ENCODE peak calls at places on chromosomes 13 and 19, in five cellular contexts. C is CD4-positive, alpha-beta T cell; I is A673; Y is pancreas; U is tibial nerve. X is an unnamed sample.

GRCh38 chr19:35790981-35791813 is 15.8 kb downstream of the ARHGAP33 start:
- DNase-seq in U (no peak), C (no peak), Y (peak; percentile 66), I (no peak), X (no peak)

GRCh38 chr13:113345486-113345885 is 18.4 kb downstream of the GRTP1 start:
- DNase-seq in I (no peak), C (no peak), U (no peak), Y (no peak), X (no peak)

GRCh38 chr13:50685491-50685890 is 158.0 kb downstream of the DLEU7 start:
- DNase-seq in U (peak; percentile 78), I (peak; percentile 79), Y (peak; percentile 61), C (no peak), X (peak; percentile 87)

GRCh38 chr13:30730526-30730925 is 4.8 kb upstream of the ALOX5AP start:
- DNase-seq in C (no peak), U (no peak), Y (no peak), I (no peak), X (no peak)

GRCh38 chr13:94323746-94324408 is 155.6 kb downstream of the DCT start:
- DNase-seq in I (peak; percentile 58), U (no peak), C (peak; percentile 6), Y (no peak), X (no peak)

GRCh38 chr19:19546751-19547162 is 8.7 kb downstream of the CILP2 start:
- DNase-seq in I (no peak), U (no peak), Y (no peak), C (no peak), X (peak; percentile 63)

GRCh38 chr19:41546386-41546789 is 29.6 kb upstream of the CEACAM21 start:
- DNase-seq in C (no peak), U (no peak), Y (no peak), I (no peak), X (no peak)

GRCh38 chr13:71169125-71169524 is 697.9 kb downstream of the DACH1 start:
- DNase-seq in U (no peak), C (no peak), I (no peak), Y (no peak), X (no peak)

GRCh38 chr19:17026041-17026658 is 460 bp downstream of the CPAMD8 start:
- DNase-seq in U (no peak), Y (no peak), I (no peak), C (peak; percentile 6), X (no peak)

GRCh38 chr13:19062801-19063200 is 118.8 kb downstream of the TUBA3C start:
- DNase-seq in C (no peak), U (no peak), Y (no peak), I (no peak), X (no peak)

GRCh38 chr13:84896128-84896527 is 903.1 kb downstream of the SLITRK6 start:
- DNase-seq in U (no peak), C (no peak), I (peak; percentile 77), Y (no peak), X (no peak)

GRCh38 chr13:73440296-73440895 is 381.6 kb downstream of the KLF5 start:
- DNase-seq in Y (no peak), C (no peak), U (no peak), I (peak; percentile 18), X (no peak)

GRCh38 chr13:76516013-76516412 is 370.2 kb downstream of the KCTD12 start:
- DNase-seq in Y (no peak), U (no peak), C (no peak), I (no peak), X (no peak)

GRCh38 chr13:59538512-59538911 is 625.2 kb downstream of the DIAPH3 start:
- DNase-seq in I (no peak), U (no peak), Y (no peak), C (no peak), X (no peak)

GRCh38 chr13:23609414-23610186 is 39.4 kb downstream of the TNFRSF19 start:
- DNase-seq in I (peak; percentile 54), Y (no peak), U (peak; percentile 33), C (no peak), X (no peak)

GRCh38 chr13:24165746-24166145 is 5.2 kb downstream of the SPATA13 start:
- DNase-seq in I (no peak), C (no peak), U (no peak), Y (no peak), X (no peak)

GRCh38 chr19:35882074-35882832 is 13.9 kb downstream of the APLP1 start:
- DNase-seq in I (peak; percentile 82), Y (no peak), U (no peak), C (no peak), X (no peak)

GRCh38 chr19:43790587-43790986 is 9.8 kb upstream of the KCNN4 start:
- DNase-seq in C (no peak), Y (no peak), U (no peak), I (no peak), X (no peak)

GRCh38 chr13:82947121-82948077 is 934.9 kb downstream of the SLITRK1 start:
- DNase-seq in U (no peak), I (no peak), Y (no peak), C (no peak), X (no peak)

GRCh38 chr19:35562776-35563175 is 682 bp downstream of the ATP4A start:
- DNase-seq in C (no peak), Y (no peak), I (no peak), U (no peak), X (no peak)

GRCh38 chr19:58305932-58306323 is 751 bp downstream of the ERVK3-1 start:
- DNase-seq in Y (no peak), C (no peak), U (no peak), I (no peak), X (no peak)

GRCh38 chr13:52070929-52071523 is 46.5 kb downstream of the UTP14C start:
- DNase-seq in I (peak; percentile 25), Y (no peak), C (peak; percentile 7), U (no peak), X (no peak)

GRCh38 chr13:37870895-37871550 is 1.5 kb upstream of the TRPC4 start:
- DNase-seq in C (no peak), Y (no peak), I (peak; percentile 48), U (no peak), X (no peak)

GRCh38 chr13:89267734-89268133 is 1596.6 kb downstream of the SLITRK5 start:
- DNase-seq in C (no peak), Y (no peak), I (no peak), U (no peak), X (no peak)

GRCh38 chr13:51067376-51068125 is 43.5 kb downstream of the C13orf42 start:
- DNase-seq in I (no peak), C (no peak), Y (no peak), U (no peak), X (no peak)

GRCh38 chr19:40332669-40333068 is 15.5 kb downstream of the C19orf47 start:
- DNase-seq in C (no peak), Y (no peak), I (no peak), U (no peak), X (no peak)

DNA sequence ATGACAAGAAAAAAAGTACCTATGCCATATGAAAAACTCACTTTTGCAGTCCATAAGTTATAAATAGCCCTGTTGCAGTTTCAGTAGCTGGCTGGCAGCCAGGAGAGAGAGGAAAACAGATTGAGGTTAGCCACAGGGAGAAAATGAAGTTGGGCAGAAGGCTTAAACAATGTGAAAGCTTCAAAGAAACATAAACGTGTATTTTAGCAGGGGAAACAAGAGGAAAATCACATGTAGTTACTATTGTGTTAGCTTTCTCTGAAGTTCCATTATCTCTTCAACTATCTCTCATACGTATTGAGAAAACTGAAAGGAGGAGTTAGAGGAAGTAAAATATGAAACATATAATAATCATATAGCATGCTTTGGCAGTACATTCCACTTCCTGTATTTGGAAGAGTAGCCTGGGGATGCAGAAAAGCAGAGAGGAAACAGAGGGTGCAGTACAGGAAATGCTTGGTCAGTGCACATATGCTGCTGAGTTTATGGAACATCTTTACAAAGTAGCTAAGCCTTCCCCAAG is 1551.1 kb downstream of the EFNB2 start:
- DNase-seq in Y (no peak), I (no peak), U (peak; percentile 21), C (no peak), X (peak; percentile 49)
- H3K27ac ChIP-seq in Y (no peak overlapping the region), I (no peak overlapping the region), U (no peak overlapping the region), C (no peak overlapping the region), X (peak overlapping the region; percentile 15)

GRCh38 chr19:32675720-32676185 is at the start of gene RGS9BP:
- DNase-seq in U (peak; percentile 58), C (peak; percentile 52), I (peak; percentile 85), Y (peak; percentile 84), X (peak; percentile 89)
- H3K27ac ChIP-seq in U (peak within 1 kb of the TSS; percentile 90), C (no peak within 1 kb of the TSS), I (peak within 1 kb of the TSS; percentile 40), Y (peak within 1 kb of the TSS; percentile 52), X (peak within 1 kb of the TSS; percentile 93)

GRCh38 chr13:33174491-33174890 is 111.1 kb downstream of the STARD13 start:
- DNase-seq in Y (no peak), C (no peak), U (no peak), I (no peak), X (no peak)

GRCh38 chr13:33174980-33175379 is 110.6 kb downstream of the STARD13 start:
- DNase-seq in Y (no peak), U (no peak), C (no peak), I (no peak), X (no peak)

GRCh38 chr13:33176526-33176925 is 109.0 kb downstream of the STARD13 start:
- DNase-seq in Y (no peak), U (no peak), C (no peak), I (no peak), X (no peak)

GRCh38 chr13:33178197-33178699 is 107.3 kb downstream of the STARD13 start:
- DNase-seq in I (peak; percentile 85), C (no peak), U (no peak), Y (no peak), X (no peak)

GRCh38 chr13:33175991-33176390 is 109.6 kb downstream of the STARD13 start:
- DNase-seq in U (no peak), I (no peak), Y (no peak), C (no peak), X (no peak)
- H3K27ac ChIP-seq in U (peak overlapping the region; percentile 76), I (peak overlapping the region; percentile 96), Y (peak overlapping the region; percentile 29), C (no peak overlapping the region), X (peak overlapping the region; percentile 7)

DNA sequence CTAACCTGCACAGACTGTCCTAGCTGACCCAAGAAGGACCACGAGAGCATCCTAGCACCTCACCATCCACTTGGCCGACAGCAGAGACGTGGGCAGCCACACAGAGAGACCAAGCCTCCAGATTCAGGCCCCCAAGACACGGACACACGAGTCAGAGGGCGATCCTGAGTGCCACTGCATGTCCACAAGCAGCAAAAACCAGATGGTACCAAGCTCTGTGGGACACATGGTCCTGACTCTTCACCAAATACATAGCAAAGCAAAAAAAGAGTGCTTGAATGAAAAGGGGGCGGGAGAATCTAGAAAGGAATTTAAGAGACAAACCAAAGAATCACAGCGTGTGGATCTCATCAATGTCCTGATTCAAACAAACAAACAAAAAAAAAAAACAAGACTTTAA is 45.2 kb downstream of the MLLT1 start:
- DNase-seq in C (no peak), I (no peak), U (no peak), Y (no peak), X (no peak)
- H3K27ac ChIP-seq in C (no peak overlapping the region), I (no peak overlapping the region), U (peak overlapping the region; percentile 83), Y (no peak overlapping the region), X (peak overlapping the region; percentile 88)

DNA sequence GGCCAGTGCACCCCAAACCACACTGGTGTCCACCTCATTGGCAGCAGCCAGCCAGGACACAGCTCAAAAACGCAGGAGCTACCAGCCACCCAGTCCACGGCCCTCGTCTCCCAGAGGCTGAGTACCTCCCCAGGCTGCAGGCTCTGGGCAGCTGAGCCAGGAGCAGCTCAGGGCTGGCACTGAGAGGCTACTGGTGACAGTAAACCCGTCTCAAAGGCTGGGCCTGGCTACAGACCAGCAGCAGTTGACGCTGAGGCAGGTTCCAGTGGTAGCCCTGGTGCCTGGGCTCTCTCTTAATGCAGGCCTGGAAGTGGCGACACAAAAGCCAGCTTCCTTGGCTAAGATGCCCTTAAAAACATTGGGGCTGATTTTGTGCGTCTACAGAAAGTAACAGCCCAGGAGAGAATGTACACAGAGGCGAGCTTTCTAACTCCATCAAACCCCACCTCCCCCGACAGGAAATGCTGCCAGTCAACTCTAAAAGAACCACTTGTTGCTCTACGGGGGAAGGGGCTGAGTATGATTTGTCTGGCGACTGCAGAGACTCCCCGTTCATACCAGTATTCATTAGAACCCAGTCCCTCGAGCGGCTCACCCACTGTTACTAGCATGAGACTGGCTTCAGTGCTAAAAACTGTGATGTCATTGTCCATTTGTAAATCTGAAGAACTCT is 126.3 kb downstream of the STK24 start:
- DNase-seq in Y (peak; percentile 52), C (no peak), U (no peak), I (peak; percentile 41), X (peak; percentile 68)
- H3K27ac ChIP-seq in Y (no peak overlapping the region), C (peak overlapping the region; percentile 1), U (peak overlapping the region; percentile 84), I (peak overlapping the region; percentile 33), X (peak overlapping the region; percentile 86)